ENCODE peak calls at places on chromosome 12, in six cellular contexts. V is MM.1S, K is GM23338, I is GM23248, O is OCI-LY7, R is PC-3. S is an unnamed sample.

GRCh38 chr12:110304061-110304551 is 23.1 kb downstream of the ATP2A2 start:
- DNase-seq in K (no peak), I (peak; percentile 64), R (peak; percentile 93), O (no peak), V (no peak), S (no peak)

GRCh38 chr12:57089259-57090245 is 638 bp downstream of the NAB2 start:
- DNase-seq in V (no peak), R (peak; percentile 46), I (peak; percentile 73), K (peak; percentile 49), O (peak; percentile 35), S (no peak)

GRCh38 chr12:72271401-72271740 is 799 bp upstream of the TRHDE start:
- DNase-seq in V (no peak), R (no peak), K (peak; percentile 83), O (no peak), I (peak; percentile 34), S (peak; percentile 13)

GRCh38 chr12:34392741-34393085 is 370.4 kb downstream of the ALG10 start:
- DNase-seq in K (no peak), O (no peak), V (no peak), R (no peak), I (no peak), S (no peak)

GRCh38 chr12:13114251-13115052 is 11.0 kb upstream of the GSG1 start:
- DNase-seq in V (no peak), R (no peak), K (peak; percentile 78), I (no peak), O (no peak), S (no peak)

GRCh38 chr12:132286912-132287311 is 42.5 kb downstream of the GALNT9 start:
- DNase-seq in I (peak; percentile 23), K (no peak), O (no peak), R (peak; percentile 93), V (no peak), S (peak; percentile 65)

GRCh38 chr12:101794574-101794973 is 36.2 kb downstream of the GNPTAB start:
- DNase-seq in I (peak; percentile 7), K (no peak), R (no peak), O (no peak), V (no peak), S (no peak)

GRCh38 chr12:106179086-106179485 is 40.3 kb upstream of the NUAK1 start:
- DNase-seq in V (no peak), I (no peak), R (no peak), K (no peak), O (no peak), S (no peak)

GRCh38 chr12:6038160-6038559 is 86.3 kb downstream of the VWF start:
- DNase-seq in K (peak; percentile 98), R (peak; percentile 79), I (peak; percentile 78), V (peak; percentile 85), O (peak; percentile 63), S (peak; percentile 63)

GRCh38 chr12:132366341-132366861 is 37.0 kb upstream of the GALNT9 start:
- DNase-seq in V (no peak), K (no peak), R (no peak), O (no peak), I (no peak), S (no peak)

GRCh38 chr12:107318804-107319535 is 225.6 kb upstream of the CRY1 start:
- DNase-seq in I (peak; percentile 67), R (peak; percentile 40), K (peak; percentile 60), V (no peak), O (no peak), S (peak; percentile 24)

GRCh38 chr12:93415723-93416464 is 25.9 kb downstream of the UBE2N start:
- DNase-seq in V (peak; percentile 63), O (no peak), K (no peak), I (peak; percentile 75), R (no peak), S (no peak)

GRCh38 chr12:53324113-53324778 is 2.8 kb upstream of the AAAS start:
- DNase-seq in K (peak; percentile 58), I (no peak), R (no peak), O (peak; percentile 82), V (peak; percentile 80), S (no peak)

GRCh38 chr12:32444895-32445294 is 45.5 kb downstream of the FGD4 start:
- DNase-seq in K (no peak), O (no peak), R (peak; percentile 91), V (no peak), I (peak; percentile 46), S (peak; percentile 91)

GRCh38 chr12:52912711-52913423 is 8.0 kb upstream of the KRT8 start:
- DNase-seq in R (no peak), O (no peak), V (peak; percentile 46), I (no peak), K (no peak), S (no peak)

GRCh38 chr12:131755305-131756113 is 44.6 kb downstream of the SFSWAP start:
- DNase-seq in R (peak; percentile 61), K (peak; percentile 92), V (no peak), I (peak; percentile 39), O (peak; percentile 56), S (peak; percentile 60)

GRCh38 chr12:92110083-92110640 is 35.5 kb downstream of the BTG1 start:
- DNase-seq in I (no peak), O (no peak), V (no peak), R (no peak), K (no peak), S (no peak)

GRCh38 chr12:124608451-124608870 is 41.0 kb upstream of the NCOR2 start:
- DNase-seq in R (peak; percentile 61), V (peak; percentile 90), K (no peak), O (peak; percentile 83), I (no peak), S (no peak)

GRCh38 chr12:6867407-6868210 is at the start of gene TPI1:
- DNase-seq in O (peak; percentile 79), I (peak; percentile 93), R (peak; percentile 67), V (peak; percentile 80), K (peak; percentile 85), S (peak; percentile 46)

GRCh38 chr12:26848156-26848825 is 15.3 kb upstream of the ITPR2 start:
- DNase-seq in O (no peak), K (no peak), R (no peak), I (peak; percentile 46), V (no peak), S (peak; percentile 61)

GRCh38 chr12:67919406-67919805 is 69.8 kb upstream of the IFNG-AS1 start:
- DNase-seq in R (peak; percentile 74), K (no peak), I (peak; percentile 67), O (no peak), V (no peak), S (peak; percentile 50)

GRCh38 chr12:9329019-9329418 is 120.8 kb upstream of the PZP start:
- DNase-seq in O (no peak), I (no peak), V (no peak), R (no peak), K (no peak), S (no peak)

GRCh38 chr12:15168279-15168678 is 52.9 kb downstream of the RERG start:
- DNase-seq in K (no peak), V (no peak), R (no peak), I (no peak), O (no peak), S (no peak)

GRCh38 chr12:67942704-67943103 is 46.5 kb upstream of the IFNG-AS1 start:
- DNase-seq in O (no peak), V (no peak), I (no peak), R (no peak), K (no peak), S (no peak)

GRCh38 chr12:6364037-6364360 is 11.4 kb downstream of the SCNN1A start:
- DNase-seq in O (no peak), R (peak; percentile 19), K (no peak), V (peak; percentile 59), I (peak; percentile 53), S (peak; percentile 70)

GRCh38 chr12:11797993-11798720 is 148.7 kb downstream of the ETV6 start:
- DNase-seq in I (no peak), O (no peak), V (no peak), R (no peak), K (no peak), S (no peak)

GRCh38 chr12:11801643-11802042 is 152.2 kb downstream of the ETV6 start:
- DNase-seq in V (no peak), K (no peak), I (no peak), R (no peak), O (no peak), S (no peak)

GRCh38 chr12:11795910-11796459 is 146.5 kb downstream of the ETV6 start:
- DNase-seq in R (peak; percentile 96), O (no peak), K (peak; percentile 59), V (no peak), I (peak; percentile 38), S (peak; percentile 66)

GRCh38 chr12:11797317-11797913 is 147.9 kb downstream of the ETV6 start:
- DNase-seq in I (peak; percentile 38), K (no peak), O (no peak), V (no peak), R (no peak), S (no peak)

GRCh38 chr12:11798856-11799530 is 149.5 kb downstream of the ETV6 start:
- DNase-seq in O (peak; percentile 39), I (peak; percentile 74), R (peak; percentile 89), K (no peak), V (no peak), S (peak; percentile 78)
- H3K9me2 ChIP-seq in O (no peaks in the 10 kb centered on the region), I (no peaks in the 10 kb centered on the region), R (no peaks in the 10 kb centered on the region), K (peaks cover 4% of the 10 kb centered on the region), V (no peaks in the 10 kb centered on the region), S (no peaks in the 10 kb centered on the region)

GRCh38 chr12:44038411-44038810 is 202.5 kb downstream of the TMEM117 start:
- DNase-seq in I (no peak), O (no peak), R (no peak), K (no peak), V (no peak), S (no peak)

GRCh38 chr12:44034916-44035315 is 199.0 kb downstream of the TMEM117 start:
- DNase-seq in K (no peak), V (no peak), O (no peak), R (no peak), I (no peak), S (no peak)

GRCh38 chr12:44031472-44032185 is 195.7 kb downstream of the TMEM117 start:
- DNase-seq in I (no peak), K (no peak), R (peak; percentile 49), V (no peak), O (peak; percentile 8), S (no peak)

DNA sequence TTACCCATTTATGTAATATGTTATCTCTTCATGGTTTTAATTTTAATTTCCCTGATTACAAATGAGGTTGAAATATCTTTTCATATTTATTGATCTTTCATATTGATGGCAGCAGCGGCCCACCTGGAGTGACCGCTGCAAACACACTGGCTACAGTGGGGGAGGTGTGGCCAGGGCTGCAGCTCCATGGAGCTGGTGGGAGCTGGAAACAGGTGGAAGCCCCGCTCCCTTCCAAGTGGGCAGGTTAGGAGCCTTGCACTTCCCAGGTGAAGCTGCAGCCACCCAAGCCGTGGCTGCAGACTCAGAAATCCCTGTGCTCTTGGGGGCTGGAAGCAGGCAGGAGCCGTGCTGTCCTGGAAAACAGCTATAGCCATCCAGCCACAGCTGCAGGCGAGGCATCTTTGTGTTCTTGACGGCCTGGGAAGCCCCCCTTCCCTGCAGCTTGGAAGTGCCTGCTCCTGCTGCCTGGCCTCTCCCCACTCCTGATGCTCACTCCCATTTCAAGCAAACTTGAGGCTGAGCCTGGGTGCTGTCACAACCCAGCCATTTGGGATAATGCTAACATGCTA is 201.1 kb downstream of the TMEM117 start:
- DNase-seq in O (no peak), I (no peak), K (no peak), V (no peak), R (no peak), S (no peak)
- H3K9me2 ChIP-seq in O (no peaks in the 10 kb centered on the region), I (no peaks in the 10 kb centered on the region), K (no peaks in the 10 kb centered on the region), V (no peaks in the 10 kb centered on the region), R (no peaks in the 10 kb centered on the region), S (no peaks in the 10 kb centered on the region)

GRCh38 chr12:29374913-29375312 is 6.1 kb downstream of the ERGIC2 start:
- DNase-seq in V (no peak), I (no peak), R (no peak), K (no peak), O (no peak), S (no peak)
- H3K9me2 ChIP-seq in V (no peaks in the 10 kb centered on the region), I (no peaks in the 10 kb centered on the region), R (no peaks in the 10 kb centered on the region), K (no peaks in the 10 kb centered on the region), O (no peaks in the 10 kb centered on the region), S (no peaks in the 10 kb centered on the region)

GRCh38 chr12:112947761-112948160 is 9.5 kb downstream of the OAS3 start:
- DNase-seq in O (no peak), R (no peak), V (no peak), K (no peak), I (no peak), S (no peak)
- H3K9me2 ChIP-seq in O (no peaks in the 10 kb centered on the region), R (no peaks in the 10 kb centered on the region), V (no peaks in the 10 kb centered on the region), K (no peaks in the 10 kb centered on the region), I (no peaks in the 10 kb centered on the region), S (no peaks in the 10 kb centered on the region)

S was measured in PC-9.